ENCODE peak calls at places on chromosomes 12 and 14, in eight cellular contexts. I, L, V, F, K, W, A and B are unnamed samples.

GRCh38 chr14:20331048-20331613 is 1.9 kb downstream of the CCNB1IP1 start:
- DNase-seq in I (no peak), K (no peak), V (no peak), F (no peak), L (no peak), A (no peak), W (no peak), B (no peak)

GRCh38 chr12:6093764-6094163 is 30.7 kb downstream of the VWF start:
- DNase-seq in A (no peak), V (no peak), F (no peak), I (no peak), L (no peak), W (no peak), K (no peak), B (no peak)

GRCh38 chr14:95478309-95478708 is 38.1 kb downstream of the SYNE3 start:
- DNase-seq in K (no peak), A (no peak), L (no peak), F (no peak), W (no peak), I (no peak), V (no peak), B (no peak)

GRCh38 chr12:27190761-27191160 is 53.3 kb upstream of the STK38L start:
- DNase-seq in L (peak), A (no peak), W (no peak), K (peak), V (no peak), F (no peak), I (no peak), B (no peak)

GRCh38 chr12:109949089-109949488 is 47.1 kb downstream of the GIT2 start:
- DNase-seq in A (no peak), V (no peak), F (no peak), K (peak), I (peak), L (peak), W (no peak), B (no peak)

GRCh38 chr14:96126783-96127271 is 77.8 kb upstream of the BDKRB2 start:
- DNase-seq in L (no peak), V (no peak), A (no peak), K (no peak), W (no peak), F (no peak), I (no peak), B (no peak)

GRCh38 chr14:51818748-51819386 is 41.5 kb upstream of the GNG2 start:
- DNase-seq in V (no peak), W (no peak), F (no peak), I (no peak), K (no peak), L (no peak), A (no peak), B (peak)

GRCh38 chr14:41606249-41607118 is at the start of gene LRFN5:
- DNase-seq in K (peak), V (peak), I (no peak), A (no peak), W (no peak), L (peak), F (no peak), B (peak)

GRCh38 chr12:125418902-125419564 is 353.8 kb downstream of the AACS start:
- DNase-seq in I (no peak), L (no peak), K (no peak), A (no peak), W (no peak), V (no peak), F (no peak), B (no peak)

GRCh38 chr14:93997933-93998870 is 1.1 kb downstream of the CCDC197 start:
- DNase-seq in V (no peak), A (no peak), F (no peak), K (no peak), I (no peak), W (no peak), L (no peak), B (no peak)

GRCh38 chr12:56645201-56645716 is 525 bp downstream of the ATP5F1B start:
- DNase-seq in L (no peak), V (peak), W (peak), A (no peak), K (peak), I (no peak), F (no peak), B (no peak)

GRCh38 chr12:30564394-30564793 is 131.3 kb downstream of the IPO8 start:
- DNase-seq in I (no peak), K (no peak), L (no peak), W (no peak), A (no peak), F (no peak), V (no peak), B (no peak)

GRCh38 chr12:131784909-131785762 is 43.1 kb upstream of the MMP17 start:
- DNase-seq in I (no peak), A (no peak), K (no peak), L (no peak), F (no peak), W (no peak), V (no peak), B (no peak)

GRCh38 chr12:116943419-116944372 is 32.9 kb downstream of the FBXW8 start:
- DNase-seq in L (no peak), W (no peak), V (no peak), F (no peak), I (no peak), K (no peak), A (no peak), B (no peak)

GRCh38 chr12:57893460-57894353 is 47.2 kb upstream of the CTDSP2 start:
- DNase-seq in L (peak), I (peak), W (peak), V (peak), F (peak), K (peak), A (no peak), B (no peak)

GRCh38 chr12:86196465-86196864 is 59.7 kb downstream of the MGAT4C start:
- DNase-seq in A (no peak), F (no peak), W (no peak), I (no peak), V (no peak), K (no peak), L (no peak), B (no peak)

GRCh38 chr14:29749327-29749726 is 178.3 kb downstream of the PRKD1 start:
- DNase-seq in V (no peak), W (no peak), K (peak), A (no peak), L (peak), I (no peak), F (no peak), B (no peak)

GRCh38 chr12:51147309-51147708 is 25.6 kb downstream of the TFCP2 start:
- DNase-seq in A (no peak), F (no peak), L (no peak), I (no peak), W (no peak), V (no peak), K (no peak), B (no peak)

GRCh38 chr14:37447883-37448391 is 147.1 kb downstream of the FOXA1 start:
- DNase-seq in K (no peak), W (no peak), I (no peak), F (no peak), L (no peak), A (no peak), V (no peak), B (no peak)

GRCh38 chr12:129296636-129297035 is 443.4 kb downstream of the GLT1D1 start:
- DNase-seq in L (no peak), A (no peak), V (no peak), W (no peak), F (no peak), I (no peak), K (no peak), B (no peak)